ENCODE peak calls at places on chromosomes 13 and 19, in five cellular contexts. T is M059J, I is RPMI8226, X is amniotic stem cell, N is fibroblast of the conjunctiva. F is an unnamed sample.

GRCh38 chr13:100941811-100942361 is 267.3 kb upstream of the TMTC4 start:
- DNase-seq in X (no peak), T (no peak), I (no peak), N (no peak), F (no peak)

GRCh38 chr13:106802917-106803316 is 235.0 kb upstream of the ARGLU1 start:
- DNase-seq in N (no peak), I (no peak), T (no peak), X (no peak), F (no peak)

GRCh38 chr19:823565-824121 is 1.9 kb upstream of the PLPPR3 start:
- DNase-seq in X (no peak), T (peak), I (no peak), N (no peak), F (no peak)

GRCh38 chr19:19113040-19113541 is 25.2 kb downstream of the TMEM161A start:
- DNase-seq in X (no peak), N (no peak), T (peak), I (peak), F (peak)

GRCh38 chr13:109802936-109803335 is 16.6 kb upstream of the IRS2 start:
- DNase-seq in N (no peak), X (no peak), T (no peak), I (no peak), F (no peak)

GRCh38 chr19:661427-662196 is 1.4 kb downstream of the RNF126 start:
- DNase-seq in I (peak), T (peak), X (no peak), N (no peak), F (no peak)

GRCh38 chr13:111033172-111034133 is 81.7 kb upstream of the ARHGEF7 start:
- DNase-seq in X (no peak), I (no peak), N (no peak), T (no peak), F (no peak)

GRCh38 chr19:38977445-38978314 is 2.1 kb upstream of the FBXO17 start:
- DNase-seq in N (no peak), X (no peak), T (peak), I (peak), F (peak)

GRCh38 chr19:18915639-18916038 is 3.5 kb downstream of the COPE start:
- DNase-seq in X (no peak), T (peak), N (peak), I (peak), F (peak)

GRCh38 chr13:43232866-43233265 is 209.5 kb downstream of the DNAJC15 start:
- DNase-seq in I (no peak), T (peak), X (peak), N (peak), F (peak)

GRCh38 chr19:4582980-4583842 is 23.7 kb upstream of the SEMA6B start:
- DNase-seq in I (peak), T (peak), X (no peak), N (no peak), F (peak)

GRCh38 chr13:60150538-60150937 is 13.2 kb downstream of the DIAPH3 start:
- DNase-seq in I (no peak), X (no peak), N (no peak), T (no peak), F (no peak)

GRCh38 chr19:9070066-9070465 is 16.8 kb upstream of the OR1M1 start:
- DNase-seq in X (no peak), N (no peak), I (no peak), T (peak), F (no peak)

GRCh38 chr19:55005684-55006488 is 32.2 kb downstream of the GP6 start:
- DNase-seq in I (peak), X (no peak), N (no peak), T (peak), F (peak)

GRCh38 chr13:44815507-44816074 is 173.7 kb downstream of the NUFIP1 start:
- DNase-seq in X (peak), N (peak), T (peak), I (no peak), F (peak)

GRCh38 chr13:94479559-94480095 is at the start of gene DCT:
- DNase-seq in N (no peak), T (no peak), I (no peak), X (no peak), F (no peak)

GRCh38 chr13:78852709-78853108 is 193.8 kb upstream of the OBI1 start:
- DNase-seq in I (no peak), N (no peak), X (no peak), T (no peak), F (no peak)

GRCh38 chr19:47377801-47378200 is 28.7 kb downstream of the DHX34 start:
- DNase-seq in N (no peak), X (no peak), I (no peak), T (no peak), F (no peak)

GRCh38 chr13:20073775-20074174 is 87.1 kb downstream of the GJA3 start:
- DNase-seq in T (no peak), X (no peak), N (no peak), I (no peak), F (no peak)

GRCh38 chr19:38473201-38473600 is 39.7 kb downstream of the RYR1 start:
- DNase-seq in T (no peak), X (no peak), I (no peak), N (no peak), F (no peak)

GRCh38 chr13:102687520-102687919 is 7.3 kb downstream of the METTL21C start:
- DNase-seq in X (no peak), N (no peak), T (no peak), I (no peak), F (no peak)

F was measured in EL.